ENCODE peak calls at places on chromosome 21, in five cellular contexts. C is GM12891, W is SK-N-SH, U is HepG2, L is K562. O is an unnamed sample.

GRCh38 chr21:36727886-36728285 is 29.0 kb downstream of the SIM2 start:
- DNase-seq in C (no peak), L (peak; percentile 18), U (no peak), W (no peak), O (no peak)

GRCh38 chr21:36419996-36420395 is 34.8 kb downstream of the CHAF1B start:
- DNase-seq in U (peak; percentile 63), W (peak; percentile 85), L (peak; percentile 92), C (peak; percentile 71), O (peak; percentile 73)

GRCh38 chr21:27244356-27244755 is 277.5 kb upstream of the ADAMTS5 start:
- DNase-seq in L (no peak), C (no peak), W (no peak), U (no peak), O (no peak)

GRCh38 chr21:30199989-30200388 is 15.9 kb downstream of the CLDN8 start:
- DNase-seq in U (no peak), C (no peak), W (no peak), L (no peak), O (no peak)

GRCh38 chr21:16578912-16579311 is 849.1 kb downstream of the USP25 start:
- DNase-seq in W (no peak), U (no peak), C (no peak), L (no peak), O (no peak)

GRCh38 chr21:37373539-37373938 is 7.0 kb downstream of the DYRK1A start:
- DNase-seq in W (no peak), L (no peak), C (no peak), U (no peak), O (no peak)

GRCh38 chr21:31135536-31136184 is 97.4 kb upstream of the KRTAP19-8 start:
- DNase-seq in C (no peak), L (no peak), W (no peak), U (no peak), O (no peak)

GRCh38 chr21:44723177-44724131 is 12.1 kb upstream of the TSPEAR start:
- DNase-seq in L (no peak), U (no peak), C (no peak), W (no peak), O (no peak)

GRCh38 chr21:17371470-17371869 is 141.4 kb upstream of the CXADR start:
- DNase-seq in U (no peak), W (no peak), C (no peak), L (no peak), O (no peak)

GRCh38 chr21:26165331-26165730 is 5.2 kb downstream of the APP start:
- DNase-seq in L (no peak), C (no peak), W (no peak), U (no peak), O (no peak)

GRCh38 chr21:26438976-26439375 is 134.1 kb downstream of the CYYR1 start:
- DNase-seq in C (no peak), L (no peak), U (no peak), W (no peak), O (no peak)

GRCh38 chr21:44510508-44511218 is 29.3 kb downstream of the KRTAP10-1 start:
- DNase-seq in W (peak; percentile 83), L (peak; percentile 78), U (peak; percentile 57), C (peak; percentile 97), O (peak; percentile 86)

GRCh38 chr21:36705679-36706481 is 7.0 kb downstream of the SIM2 start:
- DNase-seq in C (no peak), U (no peak), W (peak; percentile 55), L (peak; percentile 17), O (no peak)

GRCh38 chr21:37435120-37435519 is 68.5 kb downstream of the DYRK1A start:
- DNase-seq in W (peak; percentile 70), C (no peak), L (peak; percentile 91), U (no peak), O (no peak)

GRCh38 chr21:37041706-37042271 is 31.1 kb downstream of the PIGP start:
- DNase-seq in L (no peak), W (no peak), U (no peak), C (no peak), O (no peak)

GRCh38 chr21:39159342-39160063 is 23.7 kb downstream of the PSMG1 start:
- DNase-seq in L (no peak), U (no peak), C (no peak), W (no peak), O (no peak)

GRCh38 chr21:16942703-16943102 is 570.1 kb upstream of the CXADR start:
- DNase-seq in W (peak; percentile 1), C (no peak), U (peak; percentile 35), L (no peak), O (no peak)

GRCh38 chr21:32482565-32483292 is 70.2 kb downstream of the EVA1C start:
- DNase-seq in L (no peak), C (no peak), W (no peak), U (no peak), O (no peak)

GRCh38 chr21:18741954-18742353 is 338.4 kb upstream of the TMPRSS15 start:
- DNase-seq in W (no peak), U (no peak), L (no peak), C (no peak), O (no peak)

GRCh38 chr21:37153193-37153934 is 80.3 kb downstream of the TTC3 start:
- DNase-seq in W (no peak), L (no peak), U (peak; percentile 36), C (no peak), O (no peak)

GRCh38 chr21:38460171-38460742 is 38.0 kb downstream of the ERG start:
- DNase-seq in L (no peak), U (no peak), W (no peak), C (no peak), O (no peak)

GRCh38 chr21:32713726-32714125 is 14.1 kb downstream of the SYNJ1 start:
- DNase-seq in L (no peak), U (no peak), C (no peak), W (no peak), O (no peak)

GRCh38 chr21:32021319-32022027 is 148.7 kb downstream of the HUNK start:
- DNase-seq in L (no peak), W (peak; percentile 39), U (no peak), C (no peak), O (no peak)

GRCh38 chr21:26709090-26709489 is 136.0 kb upstream of the CYYR1 start:
- DNase-seq in L (no peak), U (no peak), W (no peak), C (no peak), O (no peak)

GRCh38 chr21:26404288-26404687 is 168.8 kb downstream of the CYYR1 start:
- DNase-seq in L (no peak), U (no peak), C (no peak), W (no peak), O (no peak)

GRCh38 chr21:44377201-44377921 is 23.9 kb downstream of the TRPM2 start:
- DNase-seq in L (no peak), C (no peak), U (no peak), W (peak; percentile 58), O (no peak)

GRCh38 chr21:25870084-25870483 is 135.3 kb downstream of the GABPA start:
- DNase-seq in U (no peak), L (no peak), C (no peak), W (no peak), O (no peak)

GRCh38 chr21:17775431-17776126 is 43.6 kb downstream of the C21orf91 start:
- DNase-seq in L (no peak), C (no peak), U (peak; percentile 22), W (no peak), O (no peak)

GRCh38 chr21:45745256-45745655 is 101.7 kb downstream of the PCBP3 start:
- DNase-seq in L (no peak), W (no peak), C (no peak), U (no peak), O (no peak)

GRCh38 chr21:45747233-45747766 is 103.8 kb downstream of the PCBP3 start:
- DNase-seq in U (no peak), C (no peak), W (peak; percentile 73), L (no peak), O (no peak)

GRCh38 chr21:45749974-45750373 is 106.4 kb downstream of the PCBP3 start:
- DNase-seq in U (no peak), C (no peak), W (no peak), L (no peak), O (no peak)

GRCh38 chr21:45748593-45748992 is 105.1 kb downstream of the PCBP3 start:
- DNase-seq in U (no peak), C (no peak), W (no peak), L (no peak), O (no peak)

GRCh38 chr21:45747802-45748445 is 104.4 kb downstream of the PCBP3 start:
- DNase-seq in W (peak; percentile 85), C (no peak), L (no peak), U (no peak), O (no peak)
- TF ChIP-seq TAF1 in W (peak; percentile 69), C (no peak), L (no peak), U (no peak), O (no peak)

GRCh38 chr21:14492890-14493289 is 53.2 kb downstream of the SAMSN1 start:
- DNase-seq in L (no peak), U (no peak), C (no peak), W (no peak), O (no peak)
- TF ChIP-seq POLR2AphosphoS5 in L (no peak), U (no peak), C (peak; percentile 32), W (no peak), O (no peak)

GRCh38 chr21:24045373-24045772 is 1561.9 kb downstream of the MRPL39 start:
- DNase-seq in W (no peak), C (no peak), U (no peak), L (no peak), O (no peak)

GRCh38 chr21:24042687-24043086 is 1564.6 kb downstream of the MRPL39 start:
- DNase-seq in C (no peak), U (no peak), W (no peak), L (no peak), O (no peak)

GRCh38 chr21:24046816-24047443 is 1560.4 kb downstream of the MRPL39 start:
- DNase-seq in U (no peak), W (no peak), C (no peak), L (no peak), O (no peak)

GRCh38 chr21:24050233-24050632 is 1557.0 kb downstream of the MRPL39 start:
- DNase-seq in L (no peak), W (no peak), U (no peak), C (no peak), O (no peak)

GRCh38 chr21:24045775-24046215 is 1561.5 kb downstream of the MRPL39 start:
- DNase-seq in L (peak; percentile 10), U (no peak), W (peak; percentile 30), C (no peak), O (no peak)
- TF ChIP-seq TAF1 in L (no peak), U (no peak), W (no peak), C (no peak), O (no peak)

GRCh38 chr21:28487455-28488070 is 505.1 kb downstream of the LTN1 start:
- DNase-seq in C (no peak), W (no peak), L (no peak), U (no peak), O (no peak)
- TF ChIP-seq POLR2AphosphoS5 in C (no peak), W (no peak), L (no peak), U (no peak), O (no peak)

O was measured in GM12892.